ENCODE peak calls at places on chromosomes 5 and 9, in ten cellular contexts. One of them, this sample, is unnamed.

GRCh38 chr9:1676771-1677170 is 338.4 kb upstream of the SMARCA2 start:
- DNase-seq in Peyer's patch: no peak
- DNase-seq in activated naive CD4-positive, alpha-beta T cell treated with anti-CD3 and anti-CD28 coated beads for 36 hours: no peak
- DNase-seq in mammary epithelial cell: no peak
- DNase-seq in stimulated activated CD4-positive, alpha-beta T cell treated with anti-CD3 and anti-CD28 coated beads, Interleukin-2, amount 100 ng/mL, for 48 hours: no peak
- DNase-seq in CD4-positive, alpha-beta T cell: no peak
- DNase-seq in stimulated activated CD8-positive, alpha-beta memory T cell treated with anti-CD3 and anti-CD28 coated beads, Interleukin-7, amount 100 ng/mL, for 4 hours: no peak
- DNase-seq in HT1080: no peak
- DNase-seq in GM12865: no peak
- DNase-seq in psoas muscle: no peak
- DNase-seq in this sample: no peak

GRCh38 chr5:143791848-143792701 is 19.9 kb upstream of the HMHB1 start:
- DNase-seq in mammary epithelial cell: no peak
- DNase-seq in stimulated activated CD8-positive, alpha-beta memory T cell treated with anti-CD3 and anti-CD28 coated beads, Interleukin-7, amount 100 ng/mL, for 4 hours: no peak
- DNase-seq in GM12865: peak
- DNase-seq in HT1080: no peak
- DNase-seq in Peyer's patch: no peak
- DNase-seq in CD4-positive, alpha-beta T cell: no peak
- DNase-seq in psoas muscle: no peak
- DNase-seq in activated naive CD4-positive, alpha-beta T cell treated with anti-CD3 and anti-CD28 coated beads for 36 hours: no peak
- DNase-seq in stimulated activated CD4-positive, alpha-beta T cell treated with anti-CD3 and anti-CD28 coated beads, Interleukin-2, amount 100 ng/mL, for 48 hours: no peak
- DNase-seq in this sample: no peak

GRCh38 chr5:35320029-35320428 is 89.7 kb upstream of the PRLR start:
- DNase-seq in HT1080: no peak
- DNase-seq in stimulated activated CD8-positive, alpha-beta memory T cell treated with anti-CD3 and anti-CD28 coated beads, Interleukin-7, amount 100 ng/mL, for 4 hours: no peak
- DNase-seq in psoas muscle: no peak
- DNase-seq in stimulated activated CD4-positive, alpha-beta T cell treated with anti-CD3 and anti-CD28 coated beads, Interleukin-2, amount 100 ng/mL, for 48 hours: no peak
- DNase-seq in mammary epithelial cell: no peak
- DNase-seq in GM12865: no peak
- DNase-seq in activated naive CD4-positive, alpha-beta T cell treated with anti-CD3 and anti-CD28 coated beads for 36 hours: no peak
- DNase-seq in Peyer's patch: no peak
- DNase-seq in CD4-positive, alpha-beta T cell: no peak
- DNase-seq in this sample: no peak

GRCh38 chr5:178477224-178478201 is 112.7 kb downstream of the COL23A1 start:
- DNase-seq in psoas muscle: no peak
- DNase-seq in Peyer's patch: no peak
- DNase-seq in CD4-positive, alpha-beta T cell: no peak
- DNase-seq in HT1080: no peak
- DNase-seq in stimulated activated CD8-positive, alpha-beta memory T cell treated with anti-CD3 and anti-CD28 coated beads, Interleukin-7, amount 100 ng/mL, for 4 hours: no peak
- DNase-seq in mammary epithelial cell: no peak
- DNase-seq in stimulated activated CD4-positive, alpha-beta T cell treated with anti-CD3 and anti-CD28 coated beads, Interleukin-2, amount 100 ng/mL, for 48 hours: no peak
- DNase-seq in activated naive CD4-positive, alpha-beta T cell treated with anti-CD3 and anti-CD28 coated beads for 36 hours: no peak
- DNase-seq in GM12865: no peak
- DNase-seq in this sample: no peak

GRCh38 chr9:19999491-20000057 is 210.7 kb upstream of the SLC24A2 start:
- DNase-seq in GM12865: peak
- DNase-seq in psoas muscle: no peak
- DNase-seq in Peyer's patch: no peak
- DNase-seq in stimulated activated CD8-positive, alpha-beta memory T cell treated with anti-CD3 and anti-CD28 coated beads, Interleukin-7, amount 100 ng/mL, for 4 hours: peak
- DNase-seq in stimulated activated CD4-positive, alpha-beta T cell treated with anti-CD3 and anti-CD28 coated beads, Interleukin-2, amount 100 ng/mL, for 48 hours: peak
- DNase-seq in HT1080: peak
- DNase-seq in activated naive CD4-positive, alpha-beta T cell treated with anti-CD3 and anti-CD28 coated beads for 36 hours: peak
- DNase-seq in CD4-positive, alpha-beta T cell: no peak
- DNase-seq in mammary epithelial cell: peak
- DNase-seq in this sample: no peak

GRCh38 chr9:136764301-136764891 is at the start of gene LCN15:
- DNase-seq in GM12865: no peak
- DNase-seq in stimulated activated CD4-positive, alpha-beta T cell treated with anti-CD3 and anti-CD28 coated beads, Interleukin-2, amount 100 ng/mL, for 48 hours: no peak
- DNase-seq in stimulated activated CD8-positive, alpha-beta memory T cell treated with anti-CD3 and anti-CD28 coated beads, Interleukin-7, amount 100 ng/mL, for 4 hours: no peak
- DNase-seq in Peyer's patch: no peak
- DNase-seq in mammary epithelial cell: no peak
- DNase-seq in CD4-positive, alpha-beta T cell: no peak
- DNase-seq in HT1080: no peak
- DNase-seq in psoas muscle: no peak
- DNase-seq in activated naive CD4-positive, alpha-beta T cell treated with anti-CD3 and anti-CD28 coated beads for 36 hours: no peak
- DNase-seq in this sample: no peak

GRCh38 chr5:87229780-87230179 is 37.9 kb upstream of the RASA1 start:
- DNase-seq in HT1080: no peak
- DNase-seq in mammary epithelial cell: peak
- DNase-seq in Peyer's patch: no peak
- DNase-seq in CD4-positive, alpha-beta T cell: no peak
- DNase-seq in GM12865: no peak
- DNase-seq in activated naive CD4-positive, alpha-beta T cell treated with anti-CD3 and anti-CD28 coated beads for 36 hours: no peak
- DNase-seq in stimulated activated CD8-positive, alpha-beta memory T cell treated with anti-CD3 and anti-CD28 coated beads, Interleukin-7, amount 100 ng/mL, for 4 hours: no peak
- DNase-seq in stimulated activated CD4-positive, alpha-beta T cell treated with anti-CD3 and anti-CD28 coated beads, Interleukin-2, amount 100 ng/mL, for 48 hours: no peak
- DNase-seq in psoas muscle: no peak
- DNase-seq in this sample: no peak

GRCh38 chr9:83013867-83014605 is 48.9 kb downstream of the RASEF start:
- DNase-seq in CD4-positive, alpha-beta T cell: no peak
- DNase-seq in psoas muscle: no peak
- DNase-seq in HT1080: peak
- DNase-seq in stimulated activated CD4-positive, alpha-beta T cell treated with anti-CD3 and anti-CD28 coated beads, Interleukin-2, amount 100 ng/mL, for 48 hours: no peak
- DNase-seq in GM12865: no peak
- DNase-seq in mammary epithelial cell: peak
- DNase-seq in stimulated activated CD8-positive, alpha-beta memory T cell treated with anti-CD3 and anti-CD28 coated beads, Interleukin-7, amount 100 ng/mL, for 4 hours: no peak
- DNase-seq in activated naive CD4-positive, alpha-beta T cell treated with anti-CD3 and anti-CD28 coated beads for 36 hours: no peak
- DNase-seq in Peyer's patch: no peak
- DNase-seq in this sample: no peak

GRCh38 chr5:67989457-67989856 is 226.1 kb upstream of the PIK3R1 start:
- DNase-seq in mammary epithelial cell: peak
- DNase-seq in psoas muscle: no peak
- DNase-seq in CD4-positive, alpha-beta T cell: no peak
- DNase-seq in activated naive CD4-positive, alpha-beta T cell treated with anti-CD3 and anti-CD28 coated beads for 36 hours: no peak
- DNase-seq in stimulated activated CD4-positive, alpha-beta T cell treated with anti-CD3 and anti-CD28 coated beads, Interleukin-2, amount 100 ng/mL, for 48 hours: no peak
- DNase-seq in Peyer's patch: no peak
- DNase-seq in stimulated activated CD8-positive, alpha-beta memory T cell treated with anti-CD3 and anti-CD28 coated beads, Interleukin-7, amount 100 ng/mL, for 4 hours: no peak
- DNase-seq in HT1080: peak
- DNase-seq in GM12865: no peak
- DNase-seq in this sample: no peak

GRCh38 chr5:65059681-65060598 is 291.2 kb downstream of the CWC27 start:
- DNase-seq in activated naive CD4-positive, alpha-beta T cell treated with anti-CD3 and anti-CD28 coated beads for 36 hours: no peak
- DNase-seq in stimulated activated CD4-positive, alpha-beta T cell treated with anti-CD3 and anti-CD28 coated beads, Interleukin-2, amount 100 ng/mL, for 48 hours: no peak
- DNase-seq in HT1080: peak
- DNase-seq in psoas muscle: no peak
- DNase-seq in stimulated activated CD8-positive, alpha-beta memory T cell treated with anti-CD3 and anti-CD28 coated beads, Interleukin-7, amount 100 ng/mL, for 4 hours: no peak
- DNase-seq in mammary epithelial cell: peak
- DNase-seq in Peyer's patch: no peak
- DNase-seq in CD4-positive, alpha-beta T cell: no peak
- DNase-seq in GM12865: peak
- DNase-seq in this sample: no peak

GRCh38 chr5:39501403-39501802 is 76.6 kb upstream of the DAB2 start:
- DNase-seq in HT1080: peak
- DNase-seq in Peyer's patch: no peak
- DNase-seq in activated naive CD4-positive, alpha-beta T cell treated with anti-CD3 and anti-CD28 coated beads for 36 hours: no peak
- DNase-seq in psoas muscle: peak
- DNase-seq in GM12865: no peak
- DNase-seq in mammary epithelial cell: no peak
- DNase-seq in stimulated activated CD4-positive, alpha-beta T cell treated with anti-CD3 and anti-CD28 coated beads, Interleukin-2, amount 100 ng/mL, for 48 hours: no peak
- DNase-seq in CD4-positive, alpha-beta T cell: no peak
- DNase-seq in stimulated activated CD8-positive, alpha-beta memory T cell treated with anti-CD3 and anti-CD28 coated beads, Interleukin-7, amount 100 ng/mL, for 4 hours: no peak
- DNase-seq in this sample: no peak

GRCh38 chr9:133580971-133581370 is 28.2 kb downstream of the FAM163B start:
- DNase-seq in psoas muscle: no peak
- DNase-seq in Peyer's patch: no peak
- DNase-seq in stimulated activated CD8-positive, alpha-beta memory T cell treated with anti-CD3 and anti-CD28 coated beads, Interleukin-7, amount 100 ng/mL, for 4 hours: no peak
- DNase-seq in CD4-positive, alpha-beta T cell: no peak
- DNase-seq in mammary epithelial cell: no peak
- DNase-seq in GM12865: no peak
- DNase-seq in stimulated activated CD4-positive, alpha-beta T cell treated with anti-CD3 and anti-CD28 coated beads, Interleukin-2, amount 100 ng/mL, for 48 hours: no peak
- DNase-seq in HT1080: no peak
- DNase-seq in activated naive CD4-positive, alpha-beta T cell treated with anti-CD3 and anti-CD28 coated beads for 36 hours: no peak
- DNase-seq in this sample: no peak

GRCh38 chr9:35519697-35520403 is 29.9 kb downstream of the RUSC2 start:
- DNase-seq in GM12865: no peak
- DNase-seq in stimulated activated CD4-positive, alpha-beta T cell treated with anti-CD3 and anti-CD28 coated beads, Interleukin-2, amount 100 ng/mL, for 48 hours: no peak
- DNase-seq in HT1080: no peak
- DNase-seq in mammary epithelial cell: no peak
- DNase-seq in stimulated activated CD8-positive, alpha-beta memory T cell treated with anti-CD3 and anti-CD28 coated beads, Interleukin-7, amount 100 ng/mL, for 4 hours: no peak
- DNase-seq in Peyer's patch: no peak
- DNase-seq in CD4-positive, alpha-beta T cell: no peak
- DNase-seq in activated naive CD4-positive, alpha-beta T cell treated with anti-CD3 and anti-CD28 coated beads for 36 hours: no peak
- DNase-seq in psoas muscle: no peak
- DNase-seq in this sample: no peak

GRCh38 chr5:180120221-180121101 is 48.9 kb upstream of the RNF130 start:
- DNase-seq in HT1080: no peak
- DNase-seq in mammary epithelial cell: no peak
- DNase-seq in stimulated activated CD4-positive, alpha-beta T cell treated with anti-CD3 and anti-CD28 coated beads, Interleukin-2, amount 100 ng/mL, for 48 hours: no peak
- DNase-seq in CD4-positive, alpha-beta T cell: no peak
- DNase-seq in GM12865: no peak
- DNase-seq in activated naive CD4-positive, alpha-beta T cell treated with anti-CD3 and anti-CD28 coated beads for 36 hours: no peak
- DNase-seq in stimulated activated CD8-positive, alpha-beta memory T cell treated with anti-CD3 and anti-CD28 coated beads, Interleukin-7, amount 100 ng/mL, for 4 hours: no peak
- DNase-seq in Peyer's patch: peak
- DNase-seq in psoas muscle: no peak
- DNase-seq in this sample: no peak

This sample was measured in endothelial cell.